ENCODE peak calls at places on chromosomes 11 and 22, in ten cellular contexts. Y, K, C, Z, A, G, D, F, P and T are unnamed samples.

GRCh38 chr22:20583471-20583922 is 76.1 kb downstream of the MED15 start:
- DNase-seq in Y (no peak), K (no peak), C (peak; percentile 83), Z (no peak), A (peak; percentile 69), G (peak; percentile 19), D (no peak), F (no peak), P (no peak), T (no peak)

GRCh38 chr22:19290400-19291217 is 910 bp downstream of the CLTCL1 start:
- DNase-seq in Y (no peak), K (no peak), C (no peak), Z (no peak), A (peak; percentile 80), G (no peak), D (peak; percentile 10), F (peak; percentile 45), P (no peak), T (no peak)

GRCh38 chr11:77179048-77179447 is 51.0 kb downstream of the MYO7A start:
- DNase-seq in Y (no peak), K (no peak), C (no peak), Z (no peak), A (no peak), G (no peak), D (peak; percentile 11), F (no peak), P (no peak), T (no peak)

GRCh38 chr22:45172872-45173585 is 9.3 kb downstream of the NUP50 start:
- DNase-seq in Y (no peak), K (no peak), C (no peak), Z (no peak), A (no peak), G (no peak), D (no peak), F (no peak), P (no peak), T (no peak)

GRCh38 chr11:115964091-115964490 is 459.9 kb upstream of the CADM1 start:
- DNase-seq in Y (no peak), K (no peak), C (no peak), Z (no peak), A (no peak), G (no peak), D (peak; percentile 60), F (no peak), P (no peak), T (no peak)

GRCh38 chr22:31081963-31082605 is 966 bp downstream of the SMTN start:
- DNase-seq in Y (no peak), K (peak; percentile 86), C (no peak), Z (peak; percentile 59), A (no peak), G (peak; percentile 69), D (no peak), F (no peak), P (no peak), T (peak; percentile 51)

GRCh38 chr11:120523196-120523595 is 11.6 kb downstream of the GRIK4 start:
- DNase-seq in Y (no peak), K (peak; percentile 65), C (no peak), Z (no peak), A (peak; percentile 48), G (no peak), D (no peak), F (no peak), P (no peak), T (no peak)

GRCh38 chr11:128767518-128767917 is 73.6 kb downstream of the FLI1 start:
- DNase-seq in Y (no peak), K (no peak), C (no peak), Z (no peak), A (no peak), G (peak; percentile 8), D (no peak), F (no peak), P (no peak), T (no peak)

GRCh38 chr22:42648368-42649260 is 578 bp downstream of the CYB5R3 start:
- DNase-seq in Y (peak; percentile 54), K (peak; percentile 92), C (peak; percentile 75), Z (no peak), A (peak; percentile 84), G (peak; percentile 37), D (peak; percentile 82), F (peak; percentile 75), P (no peak), T (peak; percentile 51)

GRCh38 chr22:17785185-17786184 is 11.2 kb upstream of the BID start:
- DNase-seq in Y (peak; percentile 31), K (no peak), C (peak; percentile 71), Z (peak; percentile 20), A (peak; percentile 91), G (peak; percentile 70), D (peak; percentile 72), F (peak; percentile 71), P (peak; percentile 64), T (peak; percentile 44)

GRCh38 chr11:9688716-9689511 is 25.0 kb downstream of the SWAP70 start:
- DNase-seq in Y (no peak), K (no peak), C (no peak), Z (peak; percentile 76), A (no peak), G (peak; percentile 49), D (no peak), F (peak; percentile 23), P (no peak), T (peak; percentile 83)

GRCh38 chr22:49979587-49980264 is 19.2 kb downstream of the PIM3 start:
- DNase-seq in Y (peak; percentile 33), K (peak; percentile 50), C (peak; percentile 39), Z (peak; percentile 31), A (no peak), G (peak; percentile 63), D (peak; percentile 62), F (no peak), P (peak; percentile 34), T (peak; percentile 19)

GRCh38 chr11:24239016-24239720 is 257.7 kb upstream of the LUZP2 start:
- DNase-seq in Y (no peak), K (no peak), C (no peak), Z (peak; percentile 60), A (no peak), G (peak; percentile 4), D (no peak), F (no peak), P (no peak), T (peak; percentile 87)

GRCh38 chr11:5390210-5390609 is 6.6 kb downstream of the OR51M1 start:
- DNase-seq in Y (no peak), K (no peak), C (no peak), Z (no peak), A (no peak), G (no peak), D (no peak), F (no peak), P (no peak), T (no peak)
- TF ChIP-seq CTCF in Y (no peak), K (no peak), C (no peak), Z (peak; percentile 39), A (no peak), G (peak; percentile 14), D (no peak), F (no peak), P (no peak), T (no peak)

GRCh38 chr11:113274708-113275582 is 39.4 kb upstream of the TTC12 start:
- DNase-seq in Y (peak; percentile 3), K (peak; percentile 78), C (no peak), Z (no peak), A (no peak), G (peak; percentile 19), D (no peak), F (no peak), P (peak; percentile 35), T (no peak)
- TF ChIP-seq CTCF in Y (no peak), K (no peak), C (peak; percentile 13), Z (no peak), A (no peak), G (peak; percentile 36), D (peak; percentile 19), F (no peak), P (peak; percentile 33), T (peak; percentile 19)

GRCh38 chr22:46679711-46680269 is 58.3 kb downstream of the CERK start:
- DNase-seq in Y (no peak), K (no peak), C (no peak), Z (no peak), A (no peak), G (no peak), D (no peak), F (no peak), P (no peak), T (no peak)

GRCh38 chr22:46682011-46682731 is 55.9 kb downstream of the CERK start:
- DNase-seq in Y (no peak), K (no peak), C (no peak), Z (no peak), A (no peak), G (no peak), D (no peak), F (no peak), P (no peak), T (no peak)

GRCh38 chr22:46678003-46678657 is 57.9 kb downstream of the GRAMD4 start:
- DNase-seq in Y (no peak), K (no peak), C (no peak), Z (no peak), A (no peak), G (no peak), D (no peak), F (no peak), P (no peak), T (no peak)

GRCh38 chr22:46678785-46679700 is 58.9 kb downstream of the GRAMD4 start:
- DNase-seq in Y (no peak), K (no peak), C (no peak), Z (no peak), A (no peak), G (no peak), D (no peak), F (no peak), P (no peak), T (peak; percentile 34)

GRCh38 chr22:46681010-46681409 is 57.0 kb downstream of the CERK start:
- DNase-seq in Y (peak; percentile 36), K (no peak), C (no peak), Z (no peak), A (no peak), G (no peak), D (peak; percentile 18), F (peak; percentile 66), P (peak; percentile 21), T (no peak)
- TF ChIP-seq CTCF in Y (no peak), K (no peak), C (peak; percentile 47), Z (peak; percentile 60), A (peak; percentile 33), G (peak; percentile 57), D (peak; percentile 58), F (peak; percentile 51), P (peak; percentile 15), T (no peak)

GRCh38 chr22:36350751-36351594 is 36.8 kb downstream of the MYH9 start:
- DNase-seq in Y (peak; percentile 66), K (no peak), C (no peak), Z (peak; percentile 67), A (no peak), G (peak; percentile 48), D (peak; percentile 91), F (no peak), P (no peak), T (no peak)
- TF ChIP-seq CTCF in Y (no peak), K (no peak), C (no peak), Z (no peak), A (no peak), G (peak; percentile 18), D (peak; percentile 24), F (no peak), P (no peak), T (no peak)

DNA sequence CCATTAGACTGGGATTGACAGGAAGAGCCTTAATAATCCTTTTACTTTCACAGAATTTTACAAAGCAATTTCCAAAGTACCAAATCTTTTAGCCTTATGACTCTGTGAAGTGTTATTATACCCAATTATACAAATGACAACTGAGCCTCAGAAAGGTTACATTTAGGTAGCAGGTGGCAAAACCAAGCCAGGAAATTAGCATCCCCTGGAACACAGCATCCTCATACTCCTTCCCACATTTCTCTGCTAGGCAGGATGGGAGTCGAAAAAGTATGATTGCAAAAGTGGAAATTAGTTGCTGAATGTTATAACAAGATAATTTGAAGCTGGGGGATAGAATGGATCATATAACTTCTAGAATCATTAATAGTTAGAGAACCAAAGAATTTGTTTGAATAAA is 359.7 kb upstream of the PDGFD start:
- DNase-seq in Y (no peak), K (no peak), C (no peak), Z (no peak), A (no peak), G (no peak), D (no peak), F (no peak), P (no peak), T (no peak)
- TF ChIP-seq CTCF in Y (no peak), K (no peak), C (no peak), Z (no peak), A (no peak), G (no peak), D (no peak), F (no peak), P (no peak), T (no peak)